ENCODE peak calls at places on chromosomes 3 and 15, in four cellular contexts. One of them, this sample, is unnamed. For H3K4me1 and H3K9me3, the result is how much of the 10 kb centered on the place peaks cover.

GRCh38 chr15:70439304-70439877 is 324.0 kb downstream of the UACA start:
- DNase-seq in cardiac muscle cell: no peak
- DNase-seq in CD8-positive, alpha-beta T cell: no peak
- DNase-seq in right lobe of liver: no peak
- DNase-seq in this sample: no peak

GRCh38 chr3:186311431-186311830 is 50.6 kb downstream of the DGKG start:
- DNase-seq in cardiac muscle cell: no peak
- DNase-seq in CD8-positive, alpha-beta T cell: no peak
- DNase-seq in right lobe of liver: no peak
- DNase-seq in this sample: no peak

GRCh38 chr3:169122407-169122806 is 541.1 kb downstream of the MECOM start:
- DNase-seq in cardiac muscle cell: no peak
- DNase-seq in CD8-positive, alpha-beta T cell: no peak
- DNase-seq in right lobe of liver: no peak
- DNase-seq in this sample: no peak

GRCh38 chr3:112900088-112900487 is 53.4 kb upstream of the CD200R1L start:
- DNase-seq in cardiac muscle cell: no peak
- DNase-seq in CD8-positive, alpha-beta T cell: no peak
- DNase-seq in right lobe of liver: no peak
- DNase-seq in this sample: no peak

GRCh38 chr3:112514527-112515128 is 15.4 kb upstream of the BTLA start:
- DNase-seq in cardiac muscle cell: no peak
- DNase-seq in CD8-positive, alpha-beta T cell: no peak
- DNase-seq in right lobe of liver: no peak
- DNase-seq in this sample: no peak

GRCh38 chr3:67486883-67487282 is 167.5 kb downstream of the SUCLG2 start:
- DNase-seq in cardiac muscle cell: no peak
- DNase-seq in CD8-positive, alpha-beta T cell: no peak
- DNase-seq in right lobe of liver: no peak
- DNase-seq in this sample: no peak

GRCh38 chr3:127915937-127916480 is 977 bp downstream of the KBTBD12 start:
- DNase-seq in cardiac muscle cell: no peak
- DNase-seq in CD8-positive, alpha-beta T cell: no peak
- DNase-seq in right lobe of liver: no peak
- DNase-seq in this sample: no peak

GRCh38 chr3:45100998-45101407 is 45.2 kb downstream of the CDCP1 start:
- DNase-seq in cardiac muscle cell: no peak
- DNase-seq in CD8-positive, alpha-beta T cell: no peak
- DNase-seq in right lobe of liver: no peak
- DNase-seq in this sample: no peak

GRCh38 chr3:150062492-150062891 is 91.8 kb upstream of the PFN2 start:
- DNase-seq in cardiac muscle cell: no peak
- DNase-seq in CD8-positive, alpha-beta T cell: no peak
- DNase-seq in right lobe of liver: no peak
- DNase-seq in this sample: no peak

GRCh38 chr3:174125267-174125844 is 727.8 kb downstream of the NLGN1 start:
- DNase-seq in cardiac muscle cell: peak
- DNase-seq in CD8-positive, alpha-beta T cell: no peak
- DNase-seq in right lobe of liver: no peak
- DNase-seq in this sample: no peak

GRCh38 chr15:25543156-25543555 is 104.3 kb upstream of the UBE3A start:
- DNase-seq in cardiac muscle cell: peak
- DNase-seq in CD8-positive, alpha-beta T cell: no peak
- DNase-seq in right lobe of liver: no peak
- DNase-seq in this sample: no peak

GRCh38 chr15:77039217-77039533 is 31.7 kb downstream of the TSPAN3 start:
- DNase-seq in cardiac muscle cell: no peak
- DNase-seq in CD8-positive, alpha-beta T cell: no peak
- DNase-seq in right lobe of liver: no peak
- DNase-seq in this sample: no peak

GRCh38 chr15:68820205-68820588 is 498 bp downstream of the ANP32A start:
- DNase-seq in cardiac muscle cell: peak
- DNase-seq in CD8-positive, alpha-beta T cell: peak
- DNase-seq in right lobe of liver: peak
- DNase-seq in this sample: peak

GRCh38 chr3:174242311-174243041 is 616.7 kb upstream of the NAALADL2 start:
- DNase-seq in cardiac muscle cell: no peak
- DNase-seq in CD8-positive, alpha-beta T cell: no peak
- DNase-seq in right lobe of liver: no peak
- DNase-seq in this sample: no peak

GRCh38 chr3:134018406-134018805 is 11.3 kb downstream of the SLCO2A1 start:
- DNase-seq in cardiac muscle cell: no peak
- DNase-seq in CD8-positive, alpha-beta T cell: no peak
- DNase-seq in right lobe of liver: no peak
- DNase-seq in this sample: no peak

GRCh38 chr3:46693897-46694235 is 387 bp upstream of the ALS2CL start:
- DNase-seq in cardiac muscle cell: no peak
- DNase-seq in CD8-positive, alpha-beta T cell: peak
- DNase-seq in right lobe of liver: no peak
- DNase-seq in this sample: no peak
- H3K4me1 ChIP-seq in cardiac muscle cell: under half
- H3K4me1 ChIP-seq in CD8-positive, alpha-beta T cell: half or more
- H3K4me1 ChIP-seq in right lobe of liver: under half
- H3K4me1 ChIP-seq in this sample: under half

DNA sequence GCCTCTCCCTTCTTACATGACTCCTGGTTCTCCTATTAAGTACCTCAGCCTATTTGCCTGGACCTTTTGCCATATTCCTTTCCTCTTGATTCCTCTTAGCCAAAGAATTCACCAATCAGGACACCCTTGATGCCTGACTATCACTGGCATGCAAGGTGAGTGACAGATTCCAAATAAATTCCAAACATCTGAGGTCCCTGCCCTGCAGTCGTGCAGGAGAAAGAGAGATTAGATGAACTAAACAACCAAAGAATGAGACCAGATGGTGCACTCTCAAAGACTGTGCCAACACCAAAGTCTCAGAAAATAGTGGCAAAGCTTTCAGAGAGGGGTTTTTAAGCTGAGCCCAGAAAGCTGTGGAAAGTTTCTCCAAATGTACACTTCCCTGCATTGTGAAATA is 4.0 kb downstream of the MKRN3 start:
- DNase-seq in cardiac muscle cell: no peak
- DNase-seq in CD8-positive, alpha-beta T cell: no peak
- DNase-seq in right lobe of liver: no peak
- DNase-seq in this sample: peak
- H3K9me3 ChIP-seq in cardiac muscle cell: under half
- H3K9me3 ChIP-seq in CD8-positive, alpha-beta T cell: under half
- H3K9me3 ChIP-seq in right lobe of liver: under half
- H3K9me3 ChIP-seq in this sample: under half

DNA sequence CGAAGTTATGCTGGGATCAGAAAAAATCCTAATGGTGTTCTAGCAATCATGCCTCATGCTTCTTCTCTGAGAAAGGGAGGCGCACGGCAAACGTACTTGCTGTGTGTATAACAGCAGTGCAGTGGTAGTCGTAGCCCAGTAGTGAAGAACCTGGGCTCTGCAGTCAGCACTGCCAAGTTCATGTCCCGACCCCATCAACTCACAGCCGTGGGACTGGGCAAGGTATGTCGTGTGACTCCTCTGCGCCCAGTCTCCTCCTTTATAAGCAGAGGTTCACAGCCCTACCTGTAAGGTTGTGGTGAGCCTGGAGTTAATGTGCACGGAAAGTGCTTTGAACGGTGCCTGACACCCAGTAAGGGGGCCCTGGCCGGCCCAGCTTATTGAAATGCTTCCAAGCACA is 26.7 kb downstream of the EHD4 start:
- DNase-seq in cardiac muscle cell: no peak
- DNase-seq in CD8-positive, alpha-beta T cell: no peak
- DNase-seq in right lobe of liver: no peak
- DNase-seq in this sample: no peak
- H3K4me1 ChIP-seq in cardiac muscle cell: under half
- H3K4me1 ChIP-seq in CD8-positive, alpha-beta T cell: under half
- H3K4me1 ChIP-seq in right lobe of liver: under half
- H3K4me1 ChIP-seq in this sample: half or more

GRCh38 chr15:20353966-20354883 is 187.4 kb downstream of the GOLGA6L6 start:
- DNase-seq in cardiac muscle cell: no peak
- DNase-seq in CD8-positive, alpha-beta T cell: no peak
- DNase-seq in right lobe of liver: peak
- DNase-seq in this sample: no peak

GRCh38 chr15:20349774-20350498 is 191.7 kb downstream of the GOLGA6L6 start:
- DNase-seq in cardiac muscle cell: no peak
- DNase-seq in CD8-positive, alpha-beta T cell: no peak
- DNase-seq in right lobe of liver: no peak
- DNase-seq in this sample: peak

GRCh38 chr15:20355256-20355868 is 186.2 kb downstream of the GOLGA6L6 start:
- DNase-seq in cardiac muscle cell: no peak
- DNase-seq in CD8-positive, alpha-beta T cell: no peak
- DNase-seq in right lobe of liver: peak
- DNase-seq in this sample: peak

GRCh38 chr15:20351448-20351961 is 190.1 kb downstream of the GOLGA6L6 start:
- DNase-seq in cardiac muscle cell: no peak
- DNase-seq in CD8-positive, alpha-beta T cell: no peak
- DNase-seq in right lobe of liver: peak
- DNase-seq in this sample: peak

DNA sequence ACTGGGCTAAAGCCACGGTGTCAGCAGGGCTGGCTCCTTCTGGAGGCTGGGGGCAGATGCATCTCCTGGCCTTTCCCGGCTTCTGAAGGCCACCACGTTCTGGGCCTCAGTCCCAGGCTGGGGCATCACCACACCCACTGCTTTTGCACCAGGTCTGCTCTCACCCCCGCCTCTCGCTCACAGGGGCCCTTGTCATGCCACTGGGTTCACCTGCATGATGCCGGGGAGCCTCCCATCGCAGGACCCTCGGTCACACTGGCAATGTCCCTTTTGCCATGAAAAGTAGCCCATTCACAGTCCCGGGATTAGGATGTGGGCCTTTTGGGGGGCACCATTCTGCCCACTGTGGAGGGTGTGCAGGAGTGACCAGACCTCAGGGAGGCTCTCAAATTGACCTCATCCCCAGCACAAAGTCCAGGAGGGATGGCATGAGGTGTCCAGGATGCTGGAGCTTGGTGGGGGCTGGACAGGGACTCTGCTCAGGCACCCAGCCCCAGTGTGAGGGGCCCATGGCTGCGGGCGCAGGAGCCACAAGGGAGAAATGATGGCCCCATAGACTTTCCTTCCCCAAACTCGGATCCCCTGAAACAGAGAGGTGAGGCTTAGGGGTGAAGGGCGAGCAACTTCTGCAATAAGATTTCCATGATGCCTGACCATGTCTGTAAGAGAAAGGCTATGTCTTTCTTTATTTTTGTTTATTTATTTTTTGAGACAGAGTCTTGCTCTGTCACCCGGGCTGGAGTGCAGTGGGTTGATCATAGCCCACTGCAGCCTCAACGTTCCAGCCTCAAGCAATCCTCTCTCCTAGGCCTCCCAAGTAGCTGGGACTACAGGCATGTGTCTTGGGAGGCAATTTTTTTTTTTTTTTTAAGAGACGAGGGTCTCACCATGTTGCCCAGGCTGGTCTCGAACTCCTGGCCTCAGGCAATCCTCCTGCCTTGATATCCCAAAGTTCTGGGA is 189.1 kb downstream of the GOLGA6L6 start:
- DNase-seq in cardiac muscle cell: no peak
- DNase-seq in CD8-positive, alpha-beta T cell: no peak
- DNase-seq in right lobe of liver: no peak
- DNase-seq in this sample: peak
- H3K9me3 ChIP-seq in cardiac muscle cell: under half
- H3K9me3 ChIP-seq in CD8-positive, alpha-beta T cell: under half
- H3K9me3 ChIP-seq in right lobe of liver: under half
- H3K9me3 ChIP-seq in this sample: under half

GRCh38 chr15:31399544-31400171 is 73.0 kb downstream of the KLF13 start:
- DNase-seq in cardiac muscle cell: no peak
- DNase-seq in CD8-positive, alpha-beta T cell: no peak
- DNase-seq in right lobe of liver: no peak
- DNase-seq in this sample: no peak

GRCh38 chr15:31398677-31399260 is 72.1 kb downstream of the KLF13 start:
- DNase-seq in cardiac muscle cell: no peak
- DNase-seq in CD8-positive, alpha-beta T cell: no peak
- DNase-seq in right lobe of liver: no peak
- DNase-seq in this sample: no peak

GRCh38 chr15:31402003-31402402 is 75.4 kb downstream of the KLF13 start:
- DNase-seq in cardiac muscle cell: no peak
- DNase-seq in CD8-positive, alpha-beta T cell: no peak
- DNase-seq in right lobe of liver: no peak
- DNase-seq in this sample: no peak

GRCh38 chr15:31401282-31401681 is 74.6 kb downstream of the KLF13 start:
- DNase-seq in cardiac muscle cell: no peak
- DNase-seq in CD8-positive, alpha-beta T cell: no peak
- DNase-seq in right lobe of liver: no peak
- DNase-seq in this sample: no peak

GRCh38 chr15:31400222-31400927 is 73.7 kb downstream of the KLF13 start:
- DNase-seq in cardiac muscle cell: no peak
- DNase-seq in CD8-positive, alpha-beta T cell: no peak
- DNase-seq in right lobe of liver: no peak
- DNase-seq in this sample: no peak
- H3K4me1 ChIP-seq in cardiac muscle cell: under half
- H3K4me1 ChIP-seq in CD8-positive, alpha-beta T cell: under half
- H3K4me1 ChIP-seq in right lobe of liver: under half
- H3K4me1 ChIP-seq in this sample: under half

DNA sequence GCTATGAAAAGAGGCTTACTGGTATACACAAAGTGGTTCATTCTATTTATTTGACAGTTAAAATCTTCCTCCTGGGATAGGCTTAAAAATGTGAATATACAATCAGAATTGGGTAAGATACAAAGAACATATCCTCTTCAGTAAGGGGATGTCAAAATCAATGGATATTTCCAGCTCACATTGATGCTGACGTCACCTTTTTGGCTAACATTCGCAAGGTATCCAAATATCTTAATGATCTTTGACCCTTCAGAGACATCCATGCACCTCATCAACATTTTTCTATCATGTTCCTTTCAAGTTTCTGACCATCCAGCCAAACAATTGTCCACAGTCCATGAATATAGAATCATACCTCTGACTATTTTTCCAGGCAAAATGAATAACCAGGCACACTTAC is 697.3 kb downstream of the NR2F2 start:
- DNase-seq in cardiac muscle cell: no peak
- DNase-seq in CD8-positive, alpha-beta T cell: no peak
- DNase-seq in right lobe of liver: no peak
- DNase-seq in this sample: no peak
- H3K9me3 ChIP-seq in cardiac muscle cell: under half
- H3K9me3 ChIP-seq in CD8-positive, alpha-beta T cell: under half
- H3K9me3 ChIP-seq in right lobe of liver: under half
- H3K9me3 ChIP-seq in this sample: under half

GRCh38 chr3:30476373-30477082 is 129.9 kb upstream of the TGFBR2 start:
- DNase-seq in cardiac muscle cell: no peak
- DNase-seq in CD8-positive, alpha-beta T cell: no peak
- DNase-seq in right lobe of liver: no peak
- DNase-seq in this sample: peak

GRCh38 chr3:30477149-30477921 is 129.1 kb upstream of the TGFBR2 start:
- DNase-seq in cardiac muscle cell: no peak
- DNase-seq in CD8-positive, alpha-beta T cell: no peak
- DNase-seq in right lobe of liver: no peak
- DNase-seq in this sample: no peak

GRCh38 chr3:30475038-30475808 is 131.2 kb upstream of the TGFBR2 start:
- DNase-seq in cardiac muscle cell: no peak
- DNase-seq in CD8-positive, alpha-beta T cell: no peak
- DNase-seq in right lobe of liver: no peak
- DNase-seq in this sample: no peak

GRCh38 chr3:30473374-30474051 is 132.9 kb upstream of the TGFBR2 start:
- DNase-seq in cardiac muscle cell: no peak
- DNase-seq in CD8-positive, alpha-beta T cell: no peak
- DNase-seq in right lobe of liver: no peak
- DNase-seq in this sample: no peak

GRCh38 chr3:30475809-30476178 is 130.6 kb upstream of the TGFBR2 start:
- DNase-seq in cardiac muscle cell: no peak
- DNase-seq in CD8-positive, alpha-beta T cell: no peak
- DNase-seq in right lobe of liver: no peak
- DNase-seq in this sample: no peak
- H3K4me1 ChIP-seq in cardiac muscle cell: under half
- H3K4me1 ChIP-seq in CD8-positive, alpha-beta T cell: under half
- H3K4me1 ChIP-seq in right lobe of liver: under half
- H3K4me1 ChIP-seq in this sample: under half